ENCODE peak calls at places on chromosomes 12 and 14, in nine cellular contexts. H is stimulated activated CD8-positive, alpha-beta memory T cell treated with anti-CD3 and anti-CD28 coated beads, Interleukin-15, amount 100 ng/mL, for 24 hours; J is Caki2; Y is SIG-M5; B is stimulated activated CD4-positive, alpha-beta T cell treated with anti-CD3 and anti-CD28 coated beads, Interleukin-1b, Interleukin-23, amount 100 ng/mL, for 1 hour; P is GM13976; W is endothelial cell of umbilical vein; X is WERI-Rb-1; S is CD4-positive, alpha-beta T cell. I is an unnamed sample.
A peak's percentile ranks its signal among the peaks of the same experiment; 100 is the strongest.

GRCh38 chr12:22304341-22304740 is 30.2 kb downstream of the ST8SIA1 start:
- DNase-seq in B (no peak), P (no peak), X (no peak), S (no peak), Y (no peak), H (no peak), W (no peak), J (no peak), I (no peak)

GRCh38 chr12:109989380-109989779 is 6.8 kb downstream of the GIT2 start:
- DNase-seq in X (peak; percentile 62), P (no peak), W (no peak), H (no peak), B (no peak), S (no peak), Y (no peak), J (no peak), I (no peak)

GRCh38 chr12:110641512-110641911 is 27.6 kb downstream of the TCTN1 start:
- DNase-seq in P (no peak), X (peak; percentile 73), Y (no peak), J (no peak), S (no peak), B (no peak), W (no peak), H (no peak), I (no peak)

GRCh38 chr14:61511558-61511924 is 183.8 kb upstream of the HIF1A start:
- DNase-seq in Y (no peak), H (no peak), W (peak; percentile 21), P (no peak), B (no peak), S (no peak), J (no peak), X (no peak), I (no peak)

GRCh38 chr14:78448483-78449094 is 278.4 kb downstream of the NRXN3 start:
- DNase-seq in S (no peak), B (no peak), J (peak; percentile 11), W (peak; percentile 47), Y (no peak), X (peak; percentile 65), H (no peak), P (peak; percentile 59), I (peak; percentile 50)

GRCh38 chr14:85535916-85536834 is 6.2 kb downstream of the FLRT2 start:
- DNase-seq in W (peak; percentile 80), H (no peak), Y (no peak), B (no peak), S (no peak), X (no peak), J (peak; percentile 34), P (no peak), I (no peak)

GRCh38 chr12:7180685-7181084 is 8.8 kb upstream of the PEX5 start:
- DNase-seq in J (no peak), W (no peak), H (no peak), X (no peak), S (no peak), B (no peak), P (no peak), Y (no peak), I (no peak)

GRCh38 chr12:75533239-75533638 is 21.8 kb upstream of the KRR1 start:
- DNase-seq in Y (no peak), S (no peak), B (no peak), J (no peak), P (no peak), X (no peak), H (no peak), W (no peak), I (no peak)

GRCh38 chr14:77830692-77831091 is 30.8 kb downstream of the ADCK1 start:
- DNase-seq in P (no peak), S (no peak), W (no peak), H (no peak), Y (no peak), J (no peak), X (no peak), B (no peak), I (no peak)

I was measured in hippocampal formation.